ENCODE peak calls at places on chromosomes 1 and 21, in four cellular contexts. A is activated T-helper 2 cell treated with anti-CD3 and anti-CD28 coated beads, Interferon-gamma antibody, Interleukin-2, Interleukin-4, amounts not matched to agents 10 μg/mL and 5 μg/mL and 100 μg/mL, durations not matched to agents 14 hours and 24 hours and 36 hours; R is heart right ventricle; H is mesendoderm. X is an unnamed sample.

GRCh38 chr1:1426496-1426960 is 5.5 kb upstream of the ANKRD65 start:
- DNase-seq in A (no peak), R (no peak), H (no peak), X (no peak)

GRCh38 chr21:29501451-29501850 is 202.7 kb downstream of the BACH1 start:
- DNase-seq in A (no peak), R (no peak), H (no peak), X (no peak)

GRCh38 chr1:18957532-18958295 is 1.2 kb upstream of the IFFO2 start:
- DNase-seq in A (no peak), R (no peak), H (no peak), X (no peak)

GRCh38 chr1:42017730-42018129 is 99.0 kb upstream of the HIVEP3 start:
- DNase-seq in A (no peak), R (no peak), H (no peak), X (no peak)

GRCh38 chr1:54117815-54118563 is 34.8 kb downstream of the CDCP2 start:
- DNase-seq in A (no peak), R (no peak), H (no peak), X (no peak)

GRCh38 chr1:203306970-203307541 is 1.7 kb downstream of the BTG2 start:
- DNase-seq in A (peak; percentile 52), R (peak; percentile 35), H (peak; percentile 29), X (peak; percentile 55)

GRCh38 chr1:172708452-172708851 is 49.5 kb downstream of the FASLG start:
- DNase-seq in A (peak; percentile 47), R (no peak), H (no peak), X (no peak)

GRCh38 chr21:14545906-14546480 is at the start of gene SAMSN1:
- DNase-seq in A (peak; percentile 76), R (no peak), H (no peak), X (peak; percentile 81)

GRCh38 chr1:221431068-221431651 is 310.7 kb downstream of the DUSP10 start:
- DNase-seq in A (no peak), R (no peak), H (no peak), X (no peak)

GRCh38 chr1:24929876-24930702 is at the start of gene RUNX3:
- DNase-seq in A (peak; percentile 88), R (peak; percentile 70), H (peak; percentile 54), X (peak; percentile 98)

GRCh38 chr21:35043549-35043948 is 5.6 kb downstream of the RUNX1 start:
- DNase-seq in A (no peak), R (no peak), H (no peak), X (no peak)

GRCh38 chr1:241592273-241592958 is 47.8 kb downstream of the CHML start:
- DNase-seq in A (no peak), R (no peak), H (no peak), X (no peak)

X was measured in B cell.